ENCODE peak calls at places on chromosome 4, in eight cellular contexts. B is right atrium auricular region, A is uterus, F is sigmoid colon, T is heart right ventricle, L is psoas muscle, D is cardiac fibroblast, R is mucosa of descending colon. O is an unnamed sample.

GRCh38 chr4:119087656-119088055 is 48.0 kb upstream of the MYOZ2 start:
- DNase-seq in F (no peak), L (no peak), R (no peak), A (no peak), B (no peak), D (no peak), T (no peak), O (no peak)

GRCh38 chr4:153468587-153468986 is 2.4 kb downstream of the TMEM131L start:
- DNase-seq in A (no peak), L (no peak), T (no peak), D (peak; percentile 26), R (no peak), F (no peak), B (no peak), O (no peak)

GRCh38 chr4:168569066-168569908 is 72.4 kb downstream of the PALLD start:
- DNase-seq in A (no peak), B (no peak), D (peak; percentile 35), T (peak; percentile 74), R (no peak), L (no peak), F (no peak), O (no peak)

GRCh38 chr4:78323439-78323838 is 228.1 kb upstream of the ANXA3 start:
- DNase-seq in L (no peak), T (no peak), D (no peak), F (no peak), A (no peak), B (no peak), R (no peak), O (no peak)

GRCh38 chr4:3290476-3290875 is 2.3 kb upstream of the RGS12 start:
- DNase-seq in F (no peak), B (no peak), L (peak; percentile 79), T (no peak), R (peak; percentile 53), A (no peak), D (no peak), O (no peak)

GRCh38 chr4:183175631-183176232 is 76.7 kb downstream of the WWC2 start:
- DNase-seq in D (peak; percentile 73), A (no peak), B (no peak), T (no peak), F (no peak), R (no peak), L (no peak), O (no peak)

GRCh38 chr4:16794816-16795445 is 103.5 kb downstream of the LDB2 start:
- DNase-seq in F (no peak), D (peak; percentile 68), R (no peak), T (peak; percentile 80), B (peak; percentile 72), A (peak; percentile 46), L (no peak), O (peak; percentile 0)

GRCh38 chr4:5528108-5528507 is 180.3 kb downstream of the EVC2 start:
- DNase-seq in A (no peak), L (no peak), B (no peak), D (no peak), R (no peak), T (no peak), F (no peak), O (no peak)

GRCh38 chr4:78880874-78881492 is 58.3 kb downstream of the PAQR3 start:
- DNase-seq in L (no peak), B (no peak), A (no peak), F (no peak), T (no peak), D (no peak), R (no peak), O (no peak)

GRCh38 chr4:80155286-80155982 is 41.9 kb upstream of the PRDM8 start:
- DNase-seq in B (no peak), D (no peak), R (no peak), L (no peak), A (no peak), F (no peak), T (no peak), O (no peak)

GRCh38 chr4:3250438-3250955 is 1.5 kb downstream of the MSANTD1 start:
- DNase-seq in F (peak; percentile 63), B (no peak), L (peak; percentile 49), D (no peak), R (peak; percentile 43), T (no peak), A (no peak), O (no peak)

DNA sequence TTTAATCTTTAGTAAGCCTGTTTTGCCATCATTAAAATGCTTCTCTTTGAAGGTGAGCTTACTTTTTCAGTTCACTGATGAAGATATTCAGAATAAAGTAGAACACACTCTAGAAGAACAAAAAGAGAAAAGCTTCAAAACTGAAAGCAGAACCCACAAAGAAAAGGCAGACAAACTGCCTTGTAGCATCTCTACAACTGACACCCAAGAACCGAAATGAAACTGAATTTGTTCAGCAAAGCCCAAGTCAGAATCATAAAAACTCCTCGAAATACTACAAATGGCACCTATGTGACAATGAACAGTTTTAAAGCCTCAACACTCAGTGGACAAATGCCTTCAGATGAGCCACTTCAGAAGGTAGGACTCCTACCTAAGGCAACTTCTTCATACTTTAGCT is 83.6 kb downstream of the MAML3 start:
- DNase-seq in A (no peak), F (no peak), L (no peak), R (no peak), D (no peak), T (no peak), B (no peak), O (no peak)
- H3K4me3 ChIP-seq in A (no peak overlapping the region), F (no peak overlapping the region), L (no peak overlapping the region), R (no peak overlapping the region), D (no peak overlapping the region), T (no peak overlapping the region), B (no peak overlapping the region), O (no peak overlapping the region)

GRCh38 chr4:161647757-161648156 is 516.0 kb downstream of the FSTL5 start:
- DNase-seq in D (no peak), L (no peak), T (no peak), A (no peak), B (no peak), F (peak; percentile 40), R (no peak), O (no peak)

DNA sequence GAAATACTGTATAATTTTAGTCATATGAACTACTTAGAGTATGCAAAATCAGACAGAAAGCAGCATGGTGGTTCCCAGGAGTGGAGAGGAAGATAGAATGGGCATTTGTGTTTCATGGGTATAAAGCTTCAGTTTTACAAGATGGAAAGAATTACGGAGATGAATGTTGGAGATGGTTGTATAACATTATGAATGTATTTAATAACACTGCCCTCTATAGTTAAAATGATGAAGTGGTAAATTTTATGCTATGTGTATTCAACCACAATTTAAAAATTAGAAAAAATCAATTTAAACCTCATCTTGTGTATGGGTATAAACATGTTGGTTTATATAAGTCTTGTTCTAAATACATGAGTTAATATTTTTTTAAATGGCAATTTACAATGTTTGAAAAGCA is 521.1 kb downstream of the FSTL5 start:
- DNase-seq in T (no peak), L (no peak), A (no peak), B (no peak), D (peak; percentile 10), F (no peak), R (no peak), O (no peak)
- TF ChIP-seq CTCF in T (no peak), L (no peak), A (no peak), B (peak; percentile 23), D (no peak), F (no peak), R (no peak), O (no peak)

GRCh38 chr4:109910261-109910660 is 2.4 kb upstream of the EGF start:
- DNase-seq in L (no peak), F (no peak), B (no peak), D (no peak), T (no peak), A (no peak), R (no peak), O (no peak)
- H3K4me3 ChIP-seq in L (no peak overlapping the region), F (no peak overlapping the region), B (no peak overlapping the region), D (no peak overlapping the region), T (no peak overlapping the region), A (no peak overlapping the region), R (no peak overlapping the region), O (no peak overlapping the region)

GRCh38 chr4:144574004-144574403 is 72.0 kb upstream of the HHIP start:
- DNase-seq in L (no peak), D (no peak), R (no peak), A (no peak), F (no peak), B (no peak), T (no peak), O (no peak)

GRCh38 chr4:144574509-144574908 is 71.4 kb upstream of the HHIP start:
- DNase-seq in A (no peak), R (no peak), F (no peak), T (no peak), L (no peak), B (no peak), D (no peak), O (no peak)

GRCh38 chr4:144575181-144575580 is 70.8 kb upstream of the HHIP start:
- DNase-seq in D (peak; percentile 54), B (no peak), R (no peak), F (no peak), A (no peak), L (no peak), T (no peak), O (no peak)

GRCh38 chr4:144572660-144573059 is 73.3 kb upstream of the HHIP start:
- DNase-seq in D (no peak), B (no peak), F (no peak), A (no peak), L (no peak), T (no peak), R (no peak), O (no peak)
- TF ChIP-seq CTCF in D (no peak), B (no peak), F (no peak), A (no peak), L (no peak), T (no peak), R (no peak), O (peak; percentile 43)